ENCODE peak calls at places on chromosomes 6 and 20, in six cellular contexts. P is GM23338; W is stimulated activated CD4-positive, alpha-beta T cell treated with anti-CD3 and anti-CD28 coated beads, Interleukin-1b, Interleukin-23, amount 100 ng/mL, for 48 hours; O is stomach; U is NCI-H774; B is T-cell. I is an unnamed sample.

GRCh38 chr6:105226598-105227291 is 46.9 kb upstream of the POPDC3 start:
- DNase-seq in P (no peak), W (no peak), O (no peak), U (no peak), B (no peak), I (no peak)

GRCh38 chr6:102127253-102127652 is 733.7 kb downstream of the GRIK2 start:
- DNase-seq in P (no peak), W (no peak), O (no peak), U (no peak), B (no peak), I (no peak)

GRCh38 chr20:63167026-63167917 is 48.7 kb downstream of the YTHDF1 start:
- DNase-seq in P (peak; percentile 62), W (no peak), O (no peak), U (no peak), B (no peak), I (peak; percentile 76)

GRCh38 chr20:32109392-32110172 is at the start of gene TM9SF4:
- DNase-seq in P (peak; percentile 100), W (peak; percentile 89), O (peak; percentile 88), U (peak; percentile 92), B (peak; percentile 90), I (peak; percentile 97)

GRCh38 chr6:21295846-21296245 is 297.7 kb upstream of the SOX4 start:
- DNase-seq in P (no peak), W (no peak), O (no peak), U (no peak), B (no peak), I (no peak)

GRCh38 chr6:13113956-13114593 is 214.3 kb downstream of the TBC1D7 start:
- DNase-seq in P (no peak), W (no peak), O (no peak), U (no peak), B (no peak), I (no peak)

GRCh38 chr6:33812669-33813068 is 8.9 kb upstream of the MLN start:
- DNase-seq in P (peak; percentile 95), W (peak; percentile 30), O (peak; percentile 35), U (no peak), B (peak; percentile 31), I (peak; percentile 95)

GRCh38 chr20:41499961-41500725 is 118.0 kb downstream of the CHD6 start:
- DNase-seq in P (no peak), W (no peak), O (no peak), U (peak; percentile 75), B (no peak), I (no peak)

GRCh38 chr20:37265152-37265551 is 3.5 kb upstream of the GHRH start:
- DNase-seq in P (no peak), W (peak; percentile 40), O (no peak), U (no peak), B (no peak), I (no peak)

GRCh38 chr6:52595000-52595795 is 18.3 kb upstream of the TRAM2 start:
- DNase-seq in P (peak; percentile 56), W (no peak), O (no peak), U (no peak), B (no peak), I (peak; percentile 62)

GRCh38 chr6:44667226-44667625 is 279.7 kb downstream of the CDC5L start:
- DNase-seq in P (peak; percentile 74), W (no peak), O (no peak), U (no peak), B (no peak), I (peak; percentile 94)

GRCh38 chr20:43431120-43431519 is 26.6 kb upstream of the SRSF6 start:
- DNase-seq in P (no peak), W (no peak), O (no peak), U (no peak), B (no peak), I (no peak)

GRCh38 chr20:35490736-35491181 is 35.4 kb downstream of the CEP250 start:
- DNase-seq in P (no peak), W (peak; percentile 47), O (no peak), U (no peak), B (peak; percentile 67), I (no peak)

GRCh38 chr20:21289651-21290050 is 13.5 kb upstream of the XRN2 start:
- DNase-seq in P (no peak), W (no peak), O (no peak), U (peak; percentile 4), B (no peak), I (no peak)

GRCh38 chr20:62489186-62489939 is 13.6 kb upstream of the GATA5 start:
- DNase-seq in P (no peak), W (no peak), O (no peak), U (no peak), B (no peak), I (no peak)

GRCh38 chr6:15961630-15962448 is 167.0 kb upstream of the MYLIP start:
- DNase-seq in P (no peak), W (no peak), O (no peak), U (no peak), B (no peak), I (no peak)

GRCh38 chr6:50654155-50654554 is 59.2 kb upstream of the TFAP2D start:
- DNase-seq in P (no peak), W (no peak), O (no peak), U (no peak), B (no peak), I (no peak)

GRCh38 chr6:155448823-155449789 is 6.5 kb downstream of the NOX3 start:
- DNase-seq in P (peak; percentile 34), W (no peak), O (no peak), U (no peak), B (no peak), I (peak; percentile 60)

GRCh38 chr6:152004896-152005295 is 197.4 kb downstream of the ESR1 start:
- DNase-seq in P (no peak), W (no peak), O (no peak), U (no peak), B (no peak), I (no peak)

GRCh38 chr6:40399888-40400468 is 187.2 kb downstream of the LRFN2 start:
- DNase-seq in P (no peak), W (no peak), O (no peak), U (peak; percentile 9), B (no peak), I (no peak)

GRCh38 chr20:44924526-44924925 is 14.7 kb downstream of the PABPC1L start:
- DNase-seq in P (no peak), W (no peak), O (no peak), U (no peak), B (no peak), I (no peak)

GRCh38 chr20:56839791-56840190 is 210.7 kb downstream of the TFAP2C start:
- DNase-seq in P (no peak), W (no peak), O (no peak), U (no peak), B (no peak), I (no peak)

GRCh38 chr6:16437984-16438383 is 199.6 kb downstream of the GMPR start:
- DNase-seq in P (no peak), W (peak; percentile 23), O (peak; percentile 34), U (no peak), B (no peak), I (no peak)

GRCh38 chr20:49045440-49046086 is 549 bp upstream of the CSE1L start:
- DNase-seq in P (peak; percentile 49), W (peak; percentile 26), O (peak; percentile 37), U (no peak), B (no peak), I (no peak)

GRCh38 chr6:7058250-7058923 is 49.4 kb upstream of the RREB1 start:
- DNase-seq in P (no peak), W (peak; percentile 41), O (peak; percentile 74), U (no peak), B (no peak), I (no peak)

GRCh38 chr6:143596857-143597256 is 80.9 kb upstream of the PHACTR2 start:
- DNase-seq in P (peak; percentile 21), W (no peak), O (no peak), U (no peak), B (no peak), I (no peak)

GRCh38 chr6:20416567-20417345 is 15.1 kb downstream of the E2F3 start:
- DNase-seq in P (no peak), W (no peak), O (no peak), U (no peak), B (no peak), I (no peak)

GRCh38 chr6:42260972-42261371 is 43.3 kb upstream of the MRPS10 start:
- DNase-seq in P (peak; percentile 82), W (peak; percentile 29), O (no peak), U (no peak), B (peak; percentile 48), I (peak; percentile 85)

GRCh38 chr6:41966961-41967311 is 25.3 kb upstream of the CCND3 start:
- DNase-seq in P (peak; percentile 88), W (no peak), O (no peak), U (no peak), B (no peak), I (peak; percentile 79)

GRCh38 chr6:81656231-81656630 is 96.2 kb downstream of the TENT5A start:
- DNase-seq in P (no peak), W (no peak), O (no peak), U (no peak), B (no peak), I (no peak)

GRCh38 chr6:42010185-42010872 is 40.0 kb upstream of the TAF8 start:
- DNase-seq in P (peak; percentile 71), W (no peak), O (peak; percentile 21), U (peak; percentile 37), B (no peak), I (peak; percentile 71)

GRCh38 chr6:69584536-69584912 is 212.3 kb downstream of the LMBRD1 start:
- DNase-seq in P (no peak), W (no peak), O (no peak), U (no peak), B (no peak), I (no peak)

GRCh38 chr6:286681-287499 is 5.4 kb upstream of the DUSP22 start:
- DNase-seq in P (no peak), W (no peak), O (no peak), U (no peak), B (no peak), I (no peak)

GRCh38 chr6:26157150-26157837 is 70.1 kb downstream of the HFE start:
- DNase-seq in P (peak; percentile 83), W (peak; percentile 88), O (peak; percentile 69), U (peak; percentile 60), B (peak; percentile 75), I (peak; percentile 87)

GRCh38 chr20:51462566-51463276 is 79.8 kb downstream of the NFATC2 start:
- DNase-seq in P (no peak), W (no peak), O (no peak), U (no peak), B (no peak), I (no peak)

I was measured in endodermal cell.